ENCODE peak calls at places on chromosomes 2 and 18, in six cellular contexts. One of them, this sample, is unnamed. For H3K27me3 and H3K36me3, the result is how much of the 10 kb centered on the place peaks cover.

GRCh38 chr2:101277111-101277510 is 24.4 kb downstream of the CNOT11 start:
- DNase-seq in lung: peak
- DNase-seq in GM23248: peak
- DNase-seq in K562: no peak
- DNase-seq in HepG2: no peak
- DNase-seq in CD4-positive, CD25-positive, alpha-beta regulatory T cell: no peak
- DNase-seq in this sample: no peak

GRCh38 chr18:36688020-36688965 is 140.5 kb downstream of the TPGS2 start:
- DNase-seq in lung: peak
- DNase-seq in GM23248: peak
- DNase-seq in K562: peak
- DNase-seq in HepG2: peak
- DNase-seq in CD4-positive, CD25-positive, alpha-beta regulatory T cell: peak
- DNase-seq in this sample: peak

GRCh38 chr2:205197468-205198129 is 484.7 kb upstream of the NRP2 start:
- DNase-seq in lung: no peak
- DNase-seq in GM23248: peak
- DNase-seq in K562: no peak
- DNase-seq in HepG2: no peak
- DNase-seq in CD4-positive, CD25-positive, alpha-beta regulatory T cell: peak
- DNase-seq in this sample: no peak

GRCh38 chr2:215022418-215022817 is 116.0 kb downstream of the ABCA12 start:
- DNase-seq in lung: no peak
- DNase-seq in GM23248: peak
- DNase-seq in K562: no peak
- DNase-seq in HepG2: no peak
- DNase-seq in CD4-positive, CD25-positive, alpha-beta regulatory T cell: no peak
- DNase-seq in this sample: no peak

GRCh38 chr2:226694142-226694541 is 105.5 kb downstream of the IRS1 start:
- DNase-seq in lung: no peak
- DNase-seq in GM23248: no peak
- DNase-seq in K562: no peak
- DNase-seq in HepG2: no peak
- DNase-seq in CD4-positive, CD25-positive, alpha-beta regulatory T cell: no peak
- DNase-seq in this sample: no peak

GRCh38 chr2:201130524-201131186 is 14.7 kb downstream of the CFLAR start:
- DNase-seq in lung: no peak
- DNase-seq in GM23248: peak
- DNase-seq in K562: peak
- DNase-seq in HepG2: no peak
- DNase-seq in CD4-positive, CD25-positive, alpha-beta regulatory T cell: peak
- DNase-seq in this sample: no peak

GRCh38 chr2:168278424-168278888 is 31.1 kb upstream of the STK39 start:
- DNase-seq in lung: no peak
- DNase-seq in GM23248: peak
- DNase-seq in K562: no peak
- DNase-seq in HepG2: peak
- DNase-seq in CD4-positive, CD25-positive, alpha-beta regulatory T cell: no peak
- DNase-seq in this sample: no peak

GRCh38 chr18:2653467-2653866 is 2.1 kb upstream of the SMCHD1 start:
- DNase-seq in lung: no peak
- DNase-seq in GM23248: no peak
- DNase-seq in K562: no peak
- DNase-seq in HepG2: no peak
- DNase-seq in CD4-positive, CD25-positive, alpha-beta regulatory T cell: no peak
- DNase-seq in this sample: no peak

GRCh38 chr2:177489719-177490301 is 97.2 kb downstream of the AGPS start:
- DNase-seq in lung: no peak
- DNase-seq in GM23248: peak
- DNase-seq in K562: peak
- DNase-seq in HepG2: peak
- DNase-seq in CD4-positive, CD25-positive, alpha-beta regulatory T cell: peak
- DNase-seq in this sample: no peak

GRCh38 chr2:202122975-202123765 is 50.1 kb downstream of the KIAA2012 start:
- DNase-seq in lung: no peak
- DNase-seq in GM23248: peak
- DNase-seq in K562: no peak
- DNase-seq in HepG2: no peak
- DNase-seq in CD4-positive, CD25-positive, alpha-beta regulatory T cell: no peak
- DNase-seq in this sample: no peak

GRCh38 chr2:96329870-96330269 is 4.8 kb downstream of the ITPRIPL1 start:
- DNase-seq in lung: no peak
- DNase-seq in GM23248: no peak
- DNase-seq in K562: no peak
- DNase-seq in HepG2: no peak
- DNase-seq in CD4-positive, CD25-positive, alpha-beta regulatory T cell: no peak
- DNase-seq in this sample: no peak

GRCh38 chr18:60099709-60100108 is 199.9 kb downstream of the PMAIP1 start:
- DNase-seq in lung: no peak
- DNase-seq in GM23248: no peak
- DNase-seq in K562: no peak
- DNase-seq in HepG2: no peak
- DNase-seq in CD4-positive, CD25-positive, alpha-beta regulatory T cell: no peak
- DNase-seq in this sample: no peak

GRCh38 chr18:46431522-46432171 is 225.4 kb downstream of the LOXHD1 start:
- DNase-seq in lung: no peak
- DNase-seq in GM23248: no peak
- DNase-seq in K562: no peak
- DNase-seq in HepG2: no peak
- DNase-seq in CD4-positive, CD25-positive, alpha-beta regulatory T cell: no peak
- DNase-seq in this sample: no peak

GRCh38 chr2:2577366-2577765 is 246.3 kb upstream of the MYT1L start:
- DNase-seq in lung: no peak
- DNase-seq in GM23248: peak
- DNase-seq in K562: no peak
- DNase-seq in HepG2: no peak
- DNase-seq in CD4-positive, CD25-positive, alpha-beta regulatory T cell: no peak
- DNase-seq in this sample: no peak

GRCh38 chr18:26052497-26052896 is 37.9 kb downstream of the SS18 start:
- DNase-seq in lung: no peak
- DNase-seq in GM23248: peak
- DNase-seq in K562: no peak
- DNase-seq in HepG2: no peak
- DNase-seq in CD4-positive, CD25-positive, alpha-beta regulatory T cell: no peak
- DNase-seq in this sample: no peak

GRCh38 chr2:56211048-56211447 is 27.3 kb downstream of the CCDC85A start:
- DNase-seq in lung: no peak
- DNase-seq in GM23248: no peak
- DNase-seq in K562: no peak
- DNase-seq in HepG2: no peak
- DNase-seq in CD4-positive, CD25-positive, alpha-beta regulatory T cell: no peak
- DNase-seq in this sample: no peak

GRCh38 chr2:149409506-149409905 is 79.1 kb downstream of the LYPD6 start:
- DNase-seq in lung: no peak
- DNase-seq in GM23248: no peak
- DNase-seq in K562: no peak
- DNase-seq in HepG2: no peak
- DNase-seq in CD4-positive, CD25-positive, alpha-beta regulatory T cell: no peak
- DNase-seq in this sample: no peak

GRCh38 chr2:145591109-145591809 is 1071.3 kb upstream of the ZEB2 start:
- DNase-seq in lung: no peak
- DNase-seq in GM23248: peak
- DNase-seq in K562: no peak
- DNase-seq in HepG2: no peak
- DNase-seq in CD4-positive, CD25-positive, alpha-beta regulatory T cell: no peak
- DNase-seq in this sample: no peak

GRCh38 chr2:20241973-20242726 is 17.2 kb upstream of the SDC1 start:
- DNase-seq in lung: no peak
- DNase-seq in GM23248: no peak
- DNase-seq in K562: peak
- DNase-seq in HepG2: no peak
- DNase-seq in CD4-positive, CD25-positive, alpha-beta regulatory T cell: no peak
- DNase-seq in this sample: no peak

GRCh38 chr2:28579606-28580005 is 83.7 kb downstream of the PLB1 start:
- DNase-seq in lung: no peak
- DNase-seq in GM23248: no peak
- DNase-seq in K562: no peak
- DNase-seq in HepG2: no peak
- DNase-seq in CD4-positive, CD25-positive, alpha-beta regulatory T cell: no peak
- DNase-seq in this sample: no peak

DNA sequence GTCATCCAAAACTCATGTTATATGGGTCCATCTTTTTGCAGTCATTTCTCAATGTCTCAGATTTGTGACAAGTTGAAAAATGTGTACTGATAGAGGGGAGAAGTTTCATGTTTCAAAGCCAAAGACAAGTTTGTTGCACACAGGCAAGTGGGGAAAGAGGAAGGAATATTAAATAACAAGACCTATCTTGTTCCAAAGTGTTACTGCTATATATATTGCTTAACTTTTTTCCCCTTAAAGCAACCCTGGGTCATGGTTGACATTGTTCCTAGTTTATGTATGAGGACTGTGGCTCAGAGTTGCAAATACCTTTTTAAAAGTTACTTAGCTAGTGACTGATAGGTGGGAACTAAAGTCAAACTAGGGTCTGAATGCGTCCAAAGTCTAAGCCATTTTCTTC is 1.7 kb downstream of the ITGA4 start:
- DNase-seq in lung: no peak
- DNase-seq in GM23248: no peak
- DNase-seq in K562: no peak
- DNase-seq in HepG2: no peak
- DNase-seq in CD4-positive, CD25-positive, alpha-beta regulatory T cell: peak
- DNase-seq in this sample: no peak
- H3K4me3 ChIP-seq in lung: no peak
- H3K4me3 ChIP-seq in GM23248: peak
- H3K4me3 ChIP-seq in K562: no peak
- H3K4me3 ChIP-seq in HepG2: no peak
- H3K4me3 ChIP-seq in CD4-positive, CD25-positive, alpha-beta regulatory T cell: peak
- H3K4me3 ChIP-seq in this sample: no peak

DNA sequence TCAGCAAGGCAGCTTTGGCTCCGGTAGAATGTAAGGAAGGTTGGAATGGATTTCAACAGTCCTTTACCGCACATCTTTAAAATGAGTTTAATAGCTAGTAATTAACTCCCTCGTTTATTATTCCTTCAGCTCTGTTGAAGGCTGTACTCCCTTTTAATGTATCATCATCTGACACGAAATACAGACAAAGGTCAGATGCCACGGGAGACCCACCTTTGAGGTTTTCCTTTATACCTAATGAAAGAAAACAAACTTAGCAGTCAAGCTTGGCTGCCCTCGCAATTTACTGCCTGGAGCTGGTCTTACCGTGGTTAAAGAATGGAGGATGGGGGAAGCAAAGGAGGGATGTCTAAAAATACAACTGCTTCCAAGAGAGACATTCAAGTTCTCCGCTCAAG is 1.1 kb downstream of the TMEM200C start:
- DNase-seq in lung: no peak
- DNase-seq in GM23248: no peak
- DNase-seq in K562: no peak
- DNase-seq in HepG2: no peak
- DNase-seq in CD4-positive, CD25-positive, alpha-beta regulatory T cell: no peak
- DNase-seq in this sample: no peak
- H3K27me3 ChIP-seq in lung: under half
- H3K27me3 ChIP-seq in GM23248: half or more
- H3K27me3 ChIP-seq in K562: under half
- H3K27me3 ChIP-seq in HepG2: half or more
- H3K27me3 ChIP-seq in CD4-positive, CD25-positive, alpha-beta regulatory T cell: under half
- H3K27me3 ChIP-seq in this sample: under half

DNA sequence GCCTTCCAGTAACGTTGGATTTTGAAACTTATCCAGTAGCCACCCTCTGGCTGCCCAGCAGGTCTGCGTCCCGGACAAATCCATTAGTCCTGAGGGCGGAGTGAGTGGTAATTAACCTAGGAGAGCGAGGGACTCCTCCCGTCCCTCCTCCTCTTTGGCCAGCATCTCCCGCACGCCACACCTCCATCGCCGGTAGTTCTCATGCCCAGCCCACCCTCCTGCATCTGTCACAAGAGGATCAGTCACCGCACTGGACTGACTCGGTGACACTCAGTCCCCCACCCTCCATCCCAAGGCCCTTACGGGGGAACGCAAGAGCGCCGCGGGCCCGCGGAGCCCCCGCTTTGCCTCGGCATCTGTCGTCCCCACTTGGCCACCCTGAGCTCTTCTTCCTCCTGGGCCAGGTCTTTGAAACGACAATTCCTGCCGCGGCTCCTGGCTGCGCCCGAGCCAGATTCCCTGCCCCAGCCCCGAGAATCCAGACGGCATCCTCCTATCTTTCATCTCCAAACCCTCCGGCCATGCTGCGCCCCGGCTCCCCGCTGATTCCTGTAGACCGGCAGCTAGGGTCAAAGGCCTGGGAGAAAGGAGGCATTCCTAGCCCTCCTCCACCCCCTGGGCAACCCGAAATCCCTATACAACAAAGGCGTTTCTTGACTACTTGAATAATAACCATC is 77.5 kb downstream of the EIF2AK3 start:
- DNase-seq in lung: no peak
- DNase-seq in GM23248: peak
- DNase-seq in K562: no peak
- DNase-seq in HepG2: no peak
- DNase-seq in CD4-positive, CD25-positive, alpha-beta regulatory T cell: no peak
- DNase-seq in this sample: no peak
- H3K36me3 ChIP-seq in lung: under half
- H3K36me3 ChIP-seq in GM23248: under half
- H3K36me3 ChIP-seq in K562: under half
- H3K36me3 ChIP-seq in HepG2: under half
- H3K36me3 ChIP-seq in CD4-positive, CD25-positive, alpha-beta regulatory T cell: under half
- H3K36me3 ChIP-seq in this sample: under half

GRCh38 chr2:60597346-60597745 is 43.9 kb upstream of the BCL11A start:
- DNase-seq in lung: no peak
- DNase-seq in GM23248: peak
- DNase-seq in K562: no peak
- DNase-seq in HepG2: no peak
- DNase-seq in CD4-positive, CD25-positive, alpha-beta regulatory T cell: no peak
- DNase-seq in this sample: no peak

GRCh38 chr2:60604665-60605064 is 51.2 kb upstream of the BCL11A start:
- DNase-seq in lung: no peak
- DNase-seq in GM23248: no peak
- DNase-seq in K562: no peak
- DNase-seq in HepG2: no peak
- DNase-seq in CD4-positive, CD25-positive, alpha-beta regulatory T cell: no peak
- DNase-seq in this sample: no peak

GRCh38 chr2:60602388-60602787 is 48.9 kb upstream of the BCL11A start:
- DNase-seq in lung: no peak
- DNase-seq in GM23248: no peak
- DNase-seq in K562: no peak
- DNase-seq in HepG2: no peak
- DNase-seq in CD4-positive, CD25-positive, alpha-beta regulatory T cell: no peak
- DNase-seq in this sample: no peak

GRCh38 chr2:60603533-60604190 is 50.2 kb upstream of the BCL11A start:
- DNase-seq in lung: no peak
- DNase-seq in GM23248: no peak
- DNase-seq in K562: no peak
- DNase-seq in HepG2: no peak
- DNase-seq in CD4-positive, CD25-positive, alpha-beta regulatory T cell: no peak
- DNase-seq in this sample: no peak

DNA sequence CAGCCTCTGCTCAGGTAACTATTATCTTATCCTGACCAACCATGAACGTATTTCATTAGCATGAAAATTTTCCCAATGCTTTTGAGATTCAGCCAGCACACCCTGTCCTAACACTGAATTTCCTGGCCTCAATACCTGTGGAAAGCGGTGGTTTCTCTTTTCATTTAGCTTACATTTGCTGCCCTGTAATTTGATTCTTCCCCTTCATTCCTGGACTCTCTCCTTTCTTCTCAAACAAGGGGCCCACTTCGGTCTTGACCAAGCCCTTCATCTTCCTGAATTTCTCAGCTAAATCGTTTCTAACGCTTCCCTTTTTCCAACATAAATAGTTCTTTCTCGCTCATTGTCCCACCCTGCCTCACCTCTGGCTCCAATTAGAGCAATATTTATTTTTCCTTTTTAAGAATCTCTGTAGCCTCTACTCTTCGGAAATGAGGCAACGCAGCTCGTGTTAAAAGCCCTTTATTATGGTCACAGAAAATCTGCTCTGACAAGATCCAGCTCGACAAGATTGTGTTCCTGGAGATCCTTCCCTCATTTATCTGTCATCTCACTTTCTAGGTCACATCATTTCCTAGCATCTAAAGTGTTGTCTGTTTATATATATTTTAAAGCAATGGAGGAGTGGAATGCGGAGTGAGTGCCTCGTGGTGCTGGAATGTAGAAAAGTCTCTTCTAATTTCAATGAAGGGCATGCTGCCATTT is 49.5 kb upstream of the BCL11A start:
- DNase-seq in lung: no peak
- DNase-seq in GM23248: no peak
- DNase-seq in K562: no peak
- DNase-seq in HepG2: no peak
- DNase-seq in CD4-positive, CD25-positive, alpha-beta regulatory T cell: no peak
- DNase-seq in this sample: no peak
- H3K4me3 ChIP-seq in lung: no peak
- H3K4me3 ChIP-seq in GM23248: no peak
- H3K4me3 ChIP-seq in K562: no peak
- H3K4me3 ChIP-seq in HepG2: no peak
- H3K4me3 ChIP-seq in CD4-positive, CD25-positive, alpha-beta regulatory T cell: no peak
- H3K4me3 ChIP-seq in this sample: no peak

This sample was measured in iPS DF 6.9.